ENCODE peak calls at places on chromosomes 16 and 17, in seven cellular contexts. F is transverse colon, R is left ventricle myocardium inferior, X is brain microvascular endothelial cell, T is endodermal cell, L is cardiac muscle cell, V is heart right ventricle. U is an unnamed sample.
A peak's percentile ranks its signal among the peaks of the same experiment; 100 is the strongest.

GRCh38 chr17:12178644-12179330 is 158.1 kb downstream of the MAP2K4 start:
- DNase-seq in F (no peak), R (no peak), X (no peak), T (no peak), L (no peak), V (no peak), U (no peak)

GRCh38 chr17:61352771-61353170 is 46.9 kb upstream of the TBX2 start:
- DNase-seq in F (no peak), R (no peak), X (no peak), T (peak; percentile 92), L (no peak), V (no peak), U (no peak)

GRCh38 chr17:9346296-9346926 is 229.2 kb downstream of the STX8 start:
- DNase-seq in F (no peak), R (no peak), X (peak; percentile 54), T (no peak), L (peak; percentile 76), V (no peak), U (no peak)

GRCh38 chr17:69269174-69269998 is 40.8 kb upstream of the ABCA10 start:
- DNase-seq in F (no peak), R (no peak), X (peak; percentile 14), T (no peak), L (peak; percentile 78), V (peak; percentile 4), U (no peak)

GRCh38 chr17:40023590-40024292 is 8.5 kb downstream of the CSF3 start:
- DNase-seq in F (peak; percentile 80), R (peak; percentile 50), X (no peak), T (peak; percentile 43), L (peak; percentile 20), V (peak; percentile 61), U (peak; percentile 87)

GRCh38 chr16:11105038-11105903 is 150.7 kb downstream of the SOCS1 start:
- DNase-seq in F (peak; percentile 41), R (no peak), X (peak; percentile 96), T (no peak), L (peak; percentile 96), V (no peak), U (no peak)

GRCh38 chr16:11138769-11139623 is 117.0 kb downstream of the SOCS1 start:
- DNase-seq in F (no peak), R (no peak), X (peak; percentile 58), T (no peak), L (peak; percentile 78), V (no peak), U (no peak)

GRCh38 chr17:28345420-28346198 is 10.0 kb downstream of the TNFAIP1 start:
- DNase-seq in F (no peak), R (peak; percentile 51), X (no peak), T (no peak), L (peak; percentile 43), V (peak; percentile 57), U (no peak)

GRCh38 chr17:7435676-7436555 is 681 bp downstream of the TMEM102 start:
- DNase-seq in F (peak; percentile 69), R (peak; percentile 45), X (no peak), T (peak; percentile 94), L (peak; percentile 20), V (no peak), U (peak; percentile 84)

GRCh38 chr17:78933025-78933958 is 8.1 kb upstream of the TIMP2 start:
- DNase-seq in F (peak; percentile 59), R (peak; percentile 43), X (peak; percentile 98), T (no peak), L (peak; percentile 96), V (no peak), U (no peak)

GRCh38 chr17:57968456-57968855 is 13.2 kb upstream of the CUEDC1 start:
- DNase-seq in F (no peak), R (no peak), X (no peak), T (peak; percentile 43), L (no peak), V (no peak), U (no peak)

GRCh38 chr16:67672739-67673662 is 6.4 kb downstream of the C16orf86 start:
- DNase-seq in F (peak; percentile 79), R (peak; percentile 65), X (peak; percentile 56), T (peak; percentile 94), L (peak; percentile 84), V (peak; percentile 77), U (no peak)

GRCh38 chr16:4178468-4179010 is 62.3 kb upstream of the ADCY9 start:
- DNase-seq in F (no peak), R (no peak), X (no peak), T (no peak), L (no peak), V (no peak), U (no peak)

GRCh38 chr16:48385272-48385953 is at the start of gene SIAH1:
- DNase-seq in F (peak; percentile 88), R (peak; percentile 87), X (peak; percentile 51), T (peak; percentile 95), L (peak; percentile 89), V (peak; percentile 85), U (peak; percentile 92)

GRCh38 chr17:51000835-51001638 is 119.6 kb downstream of the SPAG9 start:
- DNase-seq in F (no peak), R (no peak), X (peak; percentile 35), T (no peak), L (peak; percentile 87), V (peak; percentile 47), U (no peak)

GRCh38 chr17:9273334-9274118 is 252.2 kb downstream of the NTN1 start:
- DNase-seq in F (peak; percentile 18), R (peak; percentile 33), X (no peak), T (peak; percentile 43), L (peak; percentile 75), V (peak; percentile 23), U (no peak)

GRCh38 chr16:72530434-72530833 is 358.5 kb upstream of the PMFBP1 start:
- DNase-seq in F (no peak), R (no peak), X (peak; percentile 81), T (no peak), L (peak; percentile 90), V (no peak), U (no peak)

GRCh38 chr17:73933164-73933766 is 270.2 kb upstream of the RPL38 start:
- DNase-seq in F (no peak), R (no peak), X (no peak), T (no peak), L (no peak), V (no peak), U (no peak)

GRCh38 chr16:8931864-8932263 is 31.8 kb downstream of the USP7 start:
- DNase-seq in F (peak; percentile 50), R (peak; percentile 52), X (peak; percentile 37), T (peak; percentile 90), L (peak; percentile 77), V (peak; percentile 65), U (no peak)

GRCh38 chr16:9072806-9073341 is 18.6 kb upstream of the HAPSTR1 start:
- DNase-seq in F (no peak), R (no peak), X (peak; percentile 66), T (no peak), L (peak; percentile 81), V (no peak), U (no peak)

GRCh38 chr17:50630524-50631194 is 4.0 kb upstream of the ABCC3 start:
- DNase-seq in F (peak; percentile 94), R (no peak), X (no peak), T (peak; percentile 95), L (peak; percentile 23), V (peak; percentile 24), U (peak; percentile 85)

GRCh38 chr16:78916928-78917545 is 683.5 kb downstream of the MAF start:
- DNase-seq in F (no peak), R (no peak), X (no peak), T (no peak), L (no peak), V (no peak), U (no peak)

GRCh38 chr16:17520567-17520966 is 49.8 kb upstream of the XYLT1 start:
- DNase-seq in F (no peak), R (no peak), X (no peak), T (no peak), L (no peak), V (no peak), U (no peak)

GRCh38 chr17:2724783-2725164 is 13.2 kb upstream of the CLUH start:
- DNase-seq in F (peak; percentile 66), R (no peak), X (no peak), T (peak; percentile 93), L (peak; percentile 48), V (no peak), U (no peak)

GRCh38 chr17:68491381-68491849 is 20.8 kb upstream of the PRKAR1A start:
- DNase-seq in F (peak; percentile 37), R (peak; percentile 33), X (no peak), T (no peak), L (no peak), V (peak; percentile 53), U (no peak)

GRCh38 chr16:70018254-70018653 is 67.1 kb downstream of the CLEC18A start:
- DNase-seq in F (peak; percentile 23), R (no peak), X (peak; percentile 34), T (peak; percentile 80), L (peak; percentile 2), V (peak; percentile 33), U (no peak)
- TF ChIP-seq CTCF in F (peak; percentile 30), R (peak; percentile 43), X (peak; percentile 38), T (peak; percentile 71), L (no peak), V (peak; percentile 29), U (peak; percentile 30)

GRCh38 chr16:30381351-30382041 is 865 bp downstream of the SEPTIN1 start:
- DNase-seq in F (no peak), R (no peak), X (no peak), T (no peak), L (no peak), V (no peak), U (no peak)
- H3K4me3 ChIP-seq in F (no peak overlapping the region), R (no peak overlapping the region), X (no peak overlapping the region), T (no peak overlapping the region), L (no peak overlapping the region), V (no peak overlapping the region), U (peak overlapping the region; percentile 27)

DNA sequence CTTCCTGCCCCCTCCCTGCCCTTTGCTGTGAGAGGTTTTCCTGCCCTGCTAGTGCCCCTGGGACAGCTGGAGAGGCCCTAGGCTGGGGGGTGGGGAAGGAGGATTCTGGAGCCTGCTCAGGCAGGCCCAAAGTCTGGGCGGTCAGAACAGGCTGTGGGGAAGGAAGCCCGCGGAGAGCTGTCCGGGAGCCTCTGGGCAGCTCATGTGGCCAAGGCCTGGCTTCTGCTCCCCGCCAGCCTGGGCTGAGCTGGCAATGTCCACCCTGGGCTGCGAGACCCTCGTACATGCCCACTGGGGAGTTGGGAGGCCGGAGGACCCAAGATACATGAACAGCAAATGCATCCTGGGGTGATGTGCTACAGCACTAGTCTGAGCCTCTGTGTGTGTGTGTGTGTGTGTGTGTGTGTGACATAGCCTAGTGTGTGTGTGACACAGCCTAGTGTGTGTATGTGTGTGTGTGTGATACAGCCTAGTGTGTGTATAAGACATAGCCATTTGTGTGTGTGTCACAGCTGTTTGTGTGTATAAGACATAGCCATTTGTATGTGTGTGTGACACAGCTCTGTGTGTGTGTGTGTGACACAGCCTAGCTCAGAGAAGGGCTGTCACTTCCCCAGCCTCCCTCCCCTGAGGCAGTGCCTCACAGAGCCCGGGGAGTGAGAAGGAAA is 201.4 kb upstream of the CIBAR2 start:
- DNase-seq in F (no peak), R (no peak), X (no peak), T (no peak), L (peak; percentile 11), V (no peak), U (no peak)
- H3K27ac ChIP-seq in F (no peak overlapping the region), R (no peak overlapping the region), X (no peak overlapping the region), T (peak overlapping the region; percentile 6), L (peak overlapping the region; percentile 93), V (no peak overlapping the region), U (no peak overlapping the region)

GRCh38 chr17:42118545-42118944 is 2.6 kb downstream of the KAT2A start:
- DNase-seq in F (no peak), R (no peak), X (no peak), T (peak; percentile 88), L (peak; percentile 32), V (no peak), U (no peak)
- TF ChIP-seq CTCF in F (peak; percentile 32), R (peak; percentile 54), X (peak; percentile 69), T (peak; percentile 71), L (peak; percentile 52), V (peak; percentile 27), U (peak; percentile 44)